ENCODE peak calls at places on chromosomes 13 and 19, in eight cellular contexts. E is transverse colon, N is mesendoderm, D is body of pancreas, X is GM06990, P is astrocyte, S is testis, L is heart left ventricle. A is an unnamed sample. For H3K27me3, the result is how much of the 10 kb centered on the place peaks cover.

GRCh38 chr19:982567-983170 is 1.5 kb upstream of the WDR18 start:
- DNase-seq in E (peak), N (peak), D (peak), X (peak), P (no peak), S (peak), L (peak), A (peak)

GRCh38 chr13:78762825-78763224 is 103.9 kb upstream of the OBI1 start:
- DNase-seq in E (no peak), N (no peak), D (no peak), X (no peak), P (no peak), S (no peak), L (no peak), A (no peak)

GRCh38 chr19:43362179-43362578 is 8.7 kb downstream of the CD177 start:
- DNase-seq in E (no peak), N (no peak), D (no peak), X (no peak), P (peak), S (no peak), L (no peak), A (peak)

GRCh38 chr13:78121459-78122348 is 203.1 kb upstream of the EDNRB start:
- DNase-seq in E (peak), N (peak), D (peak), X (peak), P (peak), S (peak), L (no peak), A (peak)

GRCh38 chr19:7272856-7273578 is 21.2 kb downstream of the INSR start:
- DNase-seq in E (no peak), N (no peak), D (no peak), X (peak), P (no peak), S (no peak), L (no peak), A (no peak)

GRCh38 chr13:100423375-100423774 is 165.2 kb downstream of the GGACT start:
- DNase-seq in E (no peak), N (no peak), D (no peak), X (no peak), P (no peak), S (no peak), L (no peak), A (no peak)

GRCh38 chr19:21848706-21849105 is 12.7 kb upstream of the ZNF43 start:
- DNase-seq in E (no peak), N (no peak), D (no peak), X (no peak), P (peak), S (no peak), L (no peak), A (no peak)

GRCh38 chr13:67077132-67077531 is 153.0 kb downstream of the PCDH9 start:
- DNase-seq in E (no peak), N (no peak), D (no peak), X (no peak), P (no peak), S (no peak), L (no peak), A (no peak)

GRCh38 chr13:97329331-97329730 is 104.6 kb upstream of the RAP2A start:
- DNase-seq in E (no peak), N (peak), D (peak), X (no peak), P (peak), S (no peak), L (no peak), A (peak)

GRCh38 chr13:57624565-57625435 is 6.7 kb upstream of the PCDH17 start:
- DNase-seq in E (peak), N (peak), D (peak), X (no peak), P (peak), S (peak), L (peak), A (no peak)

GRCh38 chr13:44040754-44041100 is 161.0 kb downstream of the LACC1 start:
- DNase-seq in E (no peak), N (no peak), D (no peak), X (no peak), P (peak), S (no peak), L (no peak), A (no peak)

GRCh38 chr13:113758651-113759524 is at the start of gene TMEM255B:
- DNase-seq in E (peak), N (peak), D (peak), X (peak), P (peak), S (peak), L (peak), A (peak)

GRCh38 chr13:53159439-53159838 is 130.8 kb downstream of the OLFM4 start:
- DNase-seq in E (no peak), N (peak), D (no peak), X (no peak), P (no peak), S (no peak), L (no peak), A (no peak)

GRCh38 chr19:12675940-12676339 is 5.7 kb downstream of the DHPS start:
- DNase-seq in E (no peak), N (no peak), D (no peak), X (no peak), P (no peak), S (no peak), L (no peak), A (no peak)

GRCh38 chr19:12956446-12957388 is at the start of gene GADD45GIP1:
- DNase-seq in E (peak), N (peak), D (peak), X (peak), P (peak), S (peak), L (peak), A (peak)

GRCh38 chr19:46844067-46844489 is 6.6 kb downstream of the AP2S1 start:
- DNase-seq in E (no peak), N (peak), D (no peak), X (no peak), P (no peak), S (no peak), L (no peak), A (no peak)

GRCh38 chr13:101838305-101838835 is 385.9 kb downstream of the ITGBL1 start:
- DNase-seq in E (no peak), N (no peak), D (no peak), X (no peak), P (peak), S (no peak), L (no peak), A (no peak)

GRCh38 chr13:59346861-59347470 is 816.8 kb downstream of the DIAPH3 start:
- DNase-seq in E (no peak), N (peak), D (peak), X (no peak), P (no peak), S (no peak), L (no peak), A (no peak)

GRCh38 chr13:87667686-87668085 is 3.5 kb upstream of the SLITRK5 start:
- DNase-seq in E (no peak), N (no peak), D (no peak), X (no peak), P (no peak), S (no peak), L (no peak), A (no peak)

GRCh38 chr13:31072041-31072440 is 89.7 kb downstream of the HSPH1 start:
- DNase-seq in E (no peak), N (no peak), D (no peak), X (no peak), P (peak), S (no peak), L (no peak), A (peak)

GRCh38 chr13:95494082-95494681 is 58.3 kb upstream of the CLDN10 start:
- DNase-seq in E (no peak), N (peak), D (peak), X (no peak), P (peak), S (no peak), L (no peak), A (no peak)

GRCh38 chr19:29329460-29330134 is 116.6 kb upstream of the UQCRFS1 start:
- DNase-seq in E (no peak), N (peak), D (no peak), X (no peak), P (no peak), S (no peak), L (no peak), A (peak)

GRCh38 chr19:49338691-49339363 is 3.6 kb downstream of the CD37 start:
- DNase-seq in E (peak), N (peak), D (peak), X (peak), P (peak), S (peak), L (peak), A (peak)

DNA sequence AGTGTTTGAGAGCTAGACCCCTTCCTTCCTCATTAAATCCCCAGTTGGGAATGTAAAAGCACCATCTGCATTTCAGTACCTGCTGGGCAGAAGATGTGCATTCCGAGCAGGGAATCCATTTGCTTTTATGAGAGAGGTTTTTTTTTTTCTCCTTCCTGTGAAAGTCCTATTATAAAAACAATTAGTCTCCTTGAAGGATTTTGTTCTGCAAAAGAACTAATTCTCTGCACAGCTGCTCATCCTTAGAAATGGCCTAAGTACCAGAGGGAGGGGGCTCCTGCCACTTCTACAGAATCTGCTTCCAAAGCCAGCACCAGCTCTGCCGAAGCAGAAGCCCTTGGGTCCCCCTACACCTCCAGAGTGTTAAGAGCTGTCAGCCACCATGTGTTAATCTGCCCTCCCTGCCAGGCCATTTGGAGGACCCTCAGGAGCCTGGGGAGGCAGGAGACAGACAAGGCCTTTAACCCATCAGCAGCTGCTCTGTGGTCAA is 36.4 kb upstream of the SERPINE3 start:
- DNase-seq in E (no peak), N (no peak), D (no peak), X (no peak), P (no peak), S (no peak), L (no peak), A (no peak)
- H3K4me3 ChIP-seq in E (no peak), N (no peak), D (no peak), X (no peak), P (no peak), S (no peak), L (no peak), A (no peak)

GRCh38 chr13:111044087-111044830 is 70.9 kb upstream of the ARHGEF7 start:
- DNase-seq in E (no peak), N (no peak), D (no peak), X (no peak), P (no peak), S (no peak), L (no peak), A (no peak)

GRCh38 chr13:111040821-111041220 is 74.3 kb upstream of the ARHGEF7 start:
- DNase-seq in E (no peak), N (no peak), D (no peak), X (no peak), P (no peak), S (no peak), L (no peak), A (no peak)

GRCh38 chr13:111042661-111043226 is 72.4 kb upstream of the ARHGEF7 start:
- DNase-seq in E (no peak), N (no peak), D (no peak), X (no peak), P (no peak), S (no peak), L (no peak), A (no peak)

GRCh38 chr13:111045170-111045569 is 69.9 kb upstream of the ARHGEF7 start:
- DNase-seq in E (no peak), N (no peak), D (no peak), X (no peak), P (no peak), S (no peak), L (no peak), A (no peak)

GRCh38 chr13:111043575-111043982 is 71.5 kb upstream of the ARHGEF7 start:
- DNase-seq in E (no peak), N (peak), D (no peak), X (no peak), P (peak), S (no peak), L (peak), A (no peak)
- H3K27me3 ChIP-seq in E (under half), N (under half), D (under half), X (under half), P (under half), S (under half), L (under half), A (under half)

GRCh38 chr19:32222594-32222993 is 122.8 kb upstream of the ZNF507 start:
- DNase-seq in E (no peak), N (no peak), D (no peak), X (no peak), P (no peak), S (no peak), L (no peak), A (no peak)
- H3K4me3 ChIP-seq in E (no peak), N (no peak), D (no peak), X (no peak), P (no peak), S (no peak), L (no peak), A (no peak)

GRCh38 chr19:56088454-56089215 is 32.5 kb downstream of the ZNF787 start:
- DNase-seq in E (no peak), N (no peak), D (no peak), X (no peak), P (no peak), S (no peak), L (no peak), A (no peak)
- H3K27me3 ChIP-seq in E (under half), N (under half), D (under half), X (under half), P (under half), S (under half), L (under half), A (under half)